ENCODE peak calls at places on chromosomes 13 and 19, in four cellular contexts. One of them, this sample, is unnamed.

GRCh38 chr13:74869846-74870245 is 612.1 kb downstream of the TBC1D4 start:
- DNase-seq in substantia nigra: no peak
- DNase-seq in keratinocyte: no peak
- DNase-seq in heart right ventricle: no peak
- DNase-seq in this sample: no peak

GRCh38 chr13:27007166-27007565 is 164.4 kb downstream of the USP12 start:
- DNase-seq in substantia nigra: no peak
- DNase-seq in keratinocyte: no peak
- DNase-seq in heart right ventricle: no peak
- DNase-seq in this sample: peak; percentile 45

GRCh38 chr19:3751236-3751635 is 10.3 kb downstream of the APBA3 start:
- DNase-seq in substantia nigra: no peak
- DNase-seq in keratinocyte: no peak
- DNase-seq in heart right ventricle: no peak
- DNase-seq in this sample: no peak

GRCh38 chr13:49220856-49221614 is 897 bp downstream of the MLNR start:
- DNase-seq in substantia nigra: no peak
- DNase-seq in keratinocyte: no peak
- DNase-seq in heart right ventricle: no peak
- DNase-seq in this sample: no peak

GRCh38 chr19:17681505-17682125 is 6.5 kb downstream of the UNC13A start:
- DNase-seq in substantia nigra: no peak
- DNase-seq in keratinocyte: no peak
- DNase-seq in heart right ventricle: peak; percentile 51
- DNase-seq in this sample: no peak

GRCh38 chr13:73162912-73163911 is 104.4 kb downstream of the KLF5 start:
- DNase-seq in substantia nigra: no peak
- DNase-seq in keratinocyte: no peak
- DNase-seq in heart right ventricle: no peak
- DNase-seq in this sample: no peak

GRCh38 chr13:35791191-35791902 is 314.9 kb upstream of the MAB21L1 start:
- DNase-seq in substantia nigra: no peak
- DNase-seq in keratinocyte: no peak
- DNase-seq in heart right ventricle: no peak
- DNase-seq in this sample: no peak

GRCh38 chr13:46062190-46062589 is 9.6 kb upstream of the ZC3H13 start:
- DNase-seq in substantia nigra: no peak
- DNase-seq in keratinocyte: peak; percentile 33
- DNase-seq in heart right ventricle: no peak
- DNase-seq in this sample: no peak

GRCh38 chr19:50481351-50482149 is 4.9 kb upstream of the GARIN5A start:
- DNase-seq in substantia nigra: no peak
- DNase-seq in keratinocyte: no peak
- DNase-seq in heart right ventricle: no peak
- DNase-seq in this sample: no peak

GRCh38 chr19:45601115-45601514 is 897 bp downstream of the GPR4 start:
- DNase-seq in substantia nigra: no peak
- DNase-seq in keratinocyte: no peak
- DNase-seq in heart right ventricle: peak; percentile 66
- DNase-seq in this sample: no peak

GRCh38 chr19:2186071-2186846 is 22.5 kb downstream of the DOT1L start:
- DNase-seq in substantia nigra: no peak
- DNase-seq in keratinocyte: no peak
- DNase-seq in heart right ventricle: peak; percentile 89
- DNase-seq in this sample: peak; percentile 93

GRCh38 chr13:113476811-113477210 is 13.7 kb downstream of the DCUN1D2 start:
- DNase-seq in substantia nigra: no peak
- DNase-seq in keratinocyte: no peak
- DNase-seq in heart right ventricle: no peak
- DNase-seq in this sample: no peak

DNA sequence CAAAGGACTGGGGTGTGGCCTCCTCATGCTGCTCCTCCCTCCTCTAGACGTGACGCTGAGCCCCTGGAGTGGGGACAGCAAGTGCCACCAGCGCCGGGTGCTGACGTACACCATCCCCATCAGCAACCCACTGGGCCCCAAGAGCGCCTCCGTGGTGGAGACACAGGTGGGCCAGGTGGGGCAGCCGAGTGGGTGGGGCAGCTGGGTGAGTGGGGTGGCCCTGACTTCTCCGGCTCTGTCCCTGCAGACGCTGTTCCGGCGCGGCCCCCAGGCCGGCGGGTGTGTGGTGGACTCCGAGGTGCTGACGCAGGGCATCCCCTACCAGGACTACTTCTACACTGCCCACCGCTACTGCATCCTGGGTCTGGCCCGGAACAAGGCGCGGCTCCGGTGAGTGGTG is 11.1 kb upstream of the SCN1B start:
- DNase-seq in substantia nigra: no peak
- DNase-seq in keratinocyte: no peak
- DNase-seq in heart right ventricle: no peak
- DNase-seq in this sample: no peak
- H3K27ac ChIP-seq in substantia nigra: no peak overlapping the region
- H3K27ac ChIP-seq in keratinocyte: no peak overlapping the region
- H3K27ac ChIP-seq in heart right ventricle: no peak overlapping the region
- H3K27ac ChIP-seq in this sample: no peak overlapping the region

GRCh38 chr19:48085904-48086864 is 24.4 kb downstream of the PLA2G4C start:
- DNase-seq in substantia nigra: no peak
- DNase-seq in keratinocyte: no peak
- DNase-seq in heart right ventricle: no peak
- DNase-seq in this sample: no peak

GRCh38 chr19:48094129-48094842 is 16.3 kb downstream of the PLA2G4C start:
- DNase-seq in substantia nigra: no peak
- DNase-seq in keratinocyte: no peak
- DNase-seq in heart right ventricle: no peak
- DNase-seq in this sample: no peak

GRCh38 chr19:48085077-48085476 is 25.5 kb downstream of the PLA2G4C start:
- DNase-seq in substantia nigra: no peak
- DNase-seq in keratinocyte: no peak
- DNase-seq in heart right ventricle: no peak
- DNase-seq in this sample: no peak

GRCh38 chr19:48094843-48095203 is 15.8 kb downstream of the PLA2G4C start:
- DNase-seq in substantia nigra: no peak
- DNase-seq in keratinocyte: no peak
- DNase-seq in heart right ventricle: no peak
- DNase-seq in this sample: no peak

DNA sequence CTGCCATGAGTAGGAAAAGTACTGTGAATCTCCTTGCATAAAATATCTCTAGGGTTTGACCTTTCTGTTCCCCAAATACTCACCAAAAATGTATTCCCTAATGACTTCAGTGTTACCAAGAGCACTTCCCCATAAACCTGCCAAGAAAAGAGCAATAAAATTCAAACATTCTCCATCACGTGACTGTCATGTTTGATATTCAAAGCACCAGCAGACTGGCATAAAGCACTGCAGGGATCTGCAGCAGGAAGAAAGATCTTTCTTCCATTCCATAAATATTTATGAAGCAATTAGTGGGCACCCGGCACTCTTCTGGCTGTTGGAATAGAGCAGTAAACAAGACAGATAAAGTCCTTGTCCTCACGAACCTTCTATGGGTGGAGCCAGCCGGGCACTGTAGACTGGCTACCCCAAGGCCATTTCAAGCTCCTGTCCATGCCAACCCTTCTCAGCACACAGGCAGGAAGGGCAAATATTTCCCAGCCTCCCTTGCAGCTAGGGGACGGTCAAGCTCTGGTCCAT is 20.3 kb downstream of the PLA2G4C start:
- DNase-seq in substantia nigra: no peak
- DNase-seq in keratinocyte: no peak
- DNase-seq in heart right ventricle: no peak
- DNase-seq in this sample: no peak
- H3K27ac ChIP-seq in substantia nigra: no peak overlapping the region
- H3K27ac ChIP-seq in keratinocyte: no peak overlapping the region
- H3K27ac ChIP-seq in heart right ventricle: no peak overlapping the region
- H3K27ac ChIP-seq in this sample: no peak overlapping the region

GRCh38 chr19:42092350-42092749 is 16.4 kb downstream of the ZNF574 start:
- DNase-seq in substantia nigra: no peak
- DNase-seq in keratinocyte: no peak
- DNase-seq in heart right ventricle: no peak
- DNase-seq in this sample: no peak
- H3K27ac ChIP-seq in substantia nigra: no peak overlapping the region
- H3K27ac ChIP-seq in keratinocyte: no peak overlapping the region
- H3K27ac ChIP-seq in heart right ventricle: no peak overlapping the region
- H3K27ac ChIP-seq in this sample: no peak overlapping the region

DNA sequence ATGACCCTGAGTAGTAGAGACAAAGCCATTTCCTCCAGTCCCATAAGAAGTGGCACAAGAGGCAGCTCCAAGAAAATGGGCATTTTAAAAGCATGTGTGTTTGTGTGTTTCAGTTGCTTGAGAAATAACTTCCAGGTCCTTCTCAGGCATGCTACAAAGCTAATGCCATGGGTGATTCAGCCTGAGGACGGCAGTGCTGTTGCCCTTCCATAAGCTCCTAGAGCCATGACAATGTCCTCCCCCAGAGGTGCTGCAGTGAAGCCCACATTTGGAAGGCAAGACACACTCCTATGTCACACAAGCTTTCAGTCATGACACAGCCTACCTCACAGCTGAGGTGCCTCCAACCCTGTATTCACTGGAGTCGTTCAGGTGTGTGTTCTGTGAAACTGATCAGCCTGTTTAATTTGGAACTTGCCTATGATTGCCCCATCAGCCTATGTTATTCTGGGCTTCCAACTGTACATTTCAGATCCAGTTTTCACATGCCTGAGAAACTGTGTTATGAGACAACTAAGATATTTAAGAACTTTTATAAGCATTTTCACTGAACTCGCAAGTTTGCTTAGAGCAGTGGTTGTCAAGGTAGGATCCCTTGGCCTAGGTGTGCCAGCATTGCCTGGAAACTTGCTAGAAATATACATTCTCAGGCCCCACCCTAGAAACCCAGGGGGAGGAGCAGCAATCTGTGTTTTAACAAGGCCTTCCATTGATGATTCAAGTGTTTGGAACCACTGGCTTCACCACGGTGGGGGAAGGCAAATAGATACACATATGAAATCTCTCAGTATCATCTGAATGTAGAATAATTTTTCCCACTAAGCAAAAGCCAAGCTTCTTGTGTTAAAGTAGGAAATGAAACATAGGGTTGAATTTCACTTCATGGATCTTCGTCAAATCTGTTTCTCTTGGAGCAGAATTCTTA is 213.4 kb downstream of the FOXO1 start:
- DNase-seq in substantia nigra: no peak
- DNase-seq in keratinocyte: peak; percentile 78
- DNase-seq in heart right ventricle: no peak
- DNase-seq in this sample: no peak
- H3K27ac ChIP-seq in substantia nigra: no peak overlapping the region
- H3K27ac ChIP-seq in keratinocyte: peak overlapping the region; percentile 98
- H3K27ac ChIP-seq in heart right ventricle: no peak overlapping the region
- H3K27ac ChIP-seq in this sample: peak overlapping the region; percentile 65

GRCh38 chr19:35295453-35295791 is 3.5 kb downstream of the MAG start:
- DNase-seq in substantia nigra: no peak
- DNase-seq in keratinocyte: no peak
- DNase-seq in heart right ventricle: no peak
- DNase-seq in this sample: no peak
- H3K27ac ChIP-seq in substantia nigra: peak overlapping the region; percentile 14
- H3K27ac ChIP-seq in keratinocyte: no peak overlapping the region
- H3K27ac ChIP-seq in heart right ventricle: no peak overlapping the region
- H3K27ac ChIP-seq in this sample: no peak overlapping the region

GRCh38 chr19:53898166-53898565 is 10.9 kb upstream of the CACNG7 start:
- DNase-seq in substantia nigra: no peak
- DNase-seq in keratinocyte: no peak
- DNase-seq in heart right ventricle: no peak
- DNase-seq in this sample: no peak
- H3K27ac ChIP-seq in substantia nigra: no peak overlapping the region
- H3K27ac ChIP-seq in keratinocyte: no peak overlapping the region
- H3K27ac ChIP-seq in heart right ventricle: no peak overlapping the region
- H3K27ac ChIP-seq in this sample: no peak overlapping the region